ENCODE peak calls at places on chromosome 1, in four cellular contexts. M is A549, K is IMR-90, R is K562. D is an unnamed sample.

GRCh38 chr1:61282387-61282786 is 200.0 kb downstream of the NFIA start:
- DNase-seq in K (no peak), R (no peak), M (no peak), D (peak; percentile 13)

GRCh38 chr1:51605961-51606723 is 10.8 kb upstream of the OSBPL9 start:
- DNase-seq in R (no peak), M (peak; percentile 16), K (no peak), D (no peak)

GRCh38 chr1:27299385-27300252 is 22.3 kb upstream of the TMEM222 start:
- DNase-seq in R (no peak), M (peak; percentile 75), K (peak; percentile 100), D (peak; percentile 53)

GRCh38 chr1:80083892-80084291 is 1077.4 kb upstream of the ADGRL4 start:
- DNase-seq in R (no peak), M (peak; percentile 20), K (no peak), D (peak; percentile 0)

GRCh38 chr1:43979528-43980254 is 681 bp downstream of the B4GALT2 start:
- DNase-seq in R (peak; percentile 87), M (peak; percentile 33), K (peak; percentile 41), D (peak; percentile 37)

GRCh38 chr1:24554714-24555113 is 1.2 kb upstream of the NCMAP start:
- DNase-seq in M (no peak), K (no peak), R (no peak), D (no peak)

GRCh38 chr1:163071381-163072255 is 2.5 kb downstream of the RGS4 start:
- DNase-seq in R (peak; percentile 61), M (peak; percentile 56), K (peak; percentile 91), D (peak; percentile 30)

GRCh38 chr1:196309386-196309785 is 298.9 kb downstream of the KCNT2 start:
- DNase-seq in K (peak; percentile 68), R (no peak), M (peak; percentile 42), D (peak; percentile 3)

GRCh38 chr1:156014829-156015228 is 5.9 kb downstream of the SSR2 start:
- DNase-seq in R (no peak), M (no peak), K (no peak), D (no peak)

GRCh38 chr1:167472729-167473529 is 45.4 kb downstream of the CD247 start:
- DNase-seq in R (peak; percentile 14), M (no peak), K (no peak), D (no peak)

GRCh38 chr1:10168912-10169514 is 41.4 kb upstream of the KIF1B start:
- DNase-seq in K (no peak), R (no peak), M (no peak), D (no peak)

DNA sequence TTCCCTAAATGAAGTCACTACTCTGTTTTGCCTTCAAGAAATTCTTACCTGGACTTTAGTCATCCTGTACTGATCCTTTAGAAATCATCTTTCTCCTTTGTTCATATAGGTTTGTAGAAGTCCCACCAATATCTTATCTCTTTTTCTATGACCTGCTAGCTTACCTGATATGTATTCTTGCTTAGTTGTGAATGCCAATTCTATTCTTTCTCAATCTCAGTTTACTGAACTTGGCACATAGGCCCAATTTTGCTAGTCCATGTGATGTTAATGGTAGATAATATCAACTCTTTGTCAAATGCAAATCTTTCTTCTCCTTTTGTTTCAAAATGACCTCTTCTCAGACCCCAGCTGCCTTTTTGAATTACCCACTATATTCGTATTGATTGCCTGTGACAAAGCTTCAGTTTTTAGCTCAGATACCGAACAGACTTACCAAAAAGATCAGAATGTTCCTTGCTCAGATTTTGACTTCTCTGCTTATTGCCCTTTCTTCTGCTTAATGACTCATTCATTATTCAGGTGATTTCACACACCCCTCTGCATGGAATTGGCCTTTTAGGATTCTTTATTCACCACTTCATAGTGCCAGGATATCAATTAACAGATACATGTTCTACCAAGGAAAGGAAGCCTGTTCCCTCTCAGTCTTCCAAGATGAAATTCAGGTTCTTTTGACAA is 20.6 kb downstream of the IPO9 start:
- DNase-seq in K (no peak), M (no peak), R (no peak), D (no peak)
- TF ChIP-seq MAZ in K (no peak), M (no peak), R (no peak), D (no peak)

DNA sequence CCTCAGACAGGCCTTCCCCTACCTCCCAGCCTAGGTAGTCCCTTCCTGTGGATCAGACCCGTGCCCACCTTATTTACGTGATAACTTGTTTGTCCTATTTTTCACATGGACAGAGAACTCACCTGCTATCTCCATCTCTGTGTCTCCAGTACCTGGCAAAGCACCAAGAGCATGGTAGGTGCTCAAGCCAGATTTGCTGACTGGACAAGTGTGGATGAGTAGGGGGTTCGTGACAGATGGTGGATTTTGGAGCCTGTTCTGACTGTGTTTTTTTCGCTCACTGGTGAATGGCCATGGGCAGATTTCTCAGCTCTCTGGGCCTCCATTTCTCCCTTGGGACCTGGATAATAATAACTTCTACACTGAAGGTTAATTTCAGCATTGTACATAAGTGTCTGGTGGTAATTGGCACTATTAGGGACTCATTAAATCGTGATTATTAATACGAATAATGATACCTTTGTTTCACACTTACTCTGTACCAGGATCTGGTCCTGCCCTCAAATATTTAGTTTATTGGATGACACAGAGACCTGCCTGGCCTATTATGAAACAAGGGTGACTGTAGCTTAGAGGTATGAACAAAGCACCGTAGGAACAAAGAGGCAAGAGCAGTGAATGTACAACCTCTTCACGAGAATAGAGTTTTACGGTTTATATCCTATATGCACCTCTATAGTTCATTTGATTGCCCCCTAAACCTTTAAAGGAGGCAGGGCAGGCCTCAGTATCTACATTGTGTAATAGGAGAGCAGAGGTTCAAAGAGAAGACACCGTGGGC is 24.5 kb upstream of the SLC26A9 start:
- DNase-seq in R (no peak), K (peak; percentile 26), M (no peak), D (no peak)
- TF ChIP-seq MAZ in R (no peak), K (no peak), M (no peak), D (no peak)

DNA sequence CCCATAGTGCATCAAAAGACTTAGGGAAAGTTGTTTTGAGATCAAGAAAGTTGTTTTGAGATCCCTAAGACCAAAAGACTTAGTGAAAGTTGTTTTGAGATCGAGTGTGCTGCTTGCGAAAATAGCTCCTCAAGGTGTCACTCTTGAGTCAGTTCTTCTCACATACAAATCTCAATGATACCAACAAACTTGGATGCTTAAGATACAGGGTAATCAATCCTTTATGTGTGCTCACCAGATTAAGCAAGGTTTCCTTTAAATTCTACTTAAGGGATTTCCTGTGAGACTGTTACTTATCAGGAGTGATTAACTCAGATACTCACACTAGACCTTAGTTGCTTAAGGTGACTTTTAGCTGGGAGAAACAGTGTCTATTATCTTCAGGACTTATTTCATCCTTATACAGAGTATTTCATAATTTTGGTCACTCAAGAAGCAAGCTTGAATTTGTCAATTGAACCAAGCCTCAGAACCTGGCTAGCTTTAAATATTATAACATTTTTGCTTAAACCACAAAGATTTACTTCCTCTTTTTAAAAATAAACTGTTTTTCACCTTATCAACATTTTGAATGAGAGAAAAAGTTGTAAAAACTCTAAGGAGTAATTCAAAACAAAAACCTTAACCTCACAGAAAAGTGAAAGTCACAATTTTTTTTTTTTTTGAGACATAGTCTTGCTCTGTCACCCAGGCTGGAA is 8.0 kb upstream of the RLF start:
- DNase-seq in K (peak; percentile 77), M (peak; percentile 61), R (peak; percentile 25), D (peak; percentile 32)
- TF ChIP-seq MAZ in K (no peak), M (no peak), R (no peak), D (no peak)

GRCh38 chr1:75133754-75134655 is at the start of gene LHX8:
- DNase-seq in R (no peak), K (no peak), M (peak; percentile 20), D (no peak)
- TF ChIP-seq MAZ in R (no peak), K (no peak), M (no peak), D (no peak)

GRCh38 chr1:63921357-63921756 is 147.5 kb downstream of the ROR1 start:
- DNase-seq in K (no peak), R (no peak), M (no peak), D (no peak)

GRCh38 chr1:63922848-63923247 is 149.0 kb downstream of the ROR1 start:
- DNase-seq in M (no peak), R (no peak), K (no peak), D (no peak)

GRCh38 chr1:63918395-63918945 is 144.7 kb downstream of the ROR1 start:
- DNase-seq in K (no peak), M (no peak), R (no peak), D (no peak)

GRCh38 chr1:63917571-63918394 is 144.0 kb downstream of the ROR1 start:
- DNase-seq in M (peak; percentile 51), R (peak; percentile 55), K (peak; percentile 21), D (peak; percentile 4)

GRCh38 chr1:63920154-63921117 is 146.6 kb downstream of the ROR1 start:
- DNase-seq in M (peak; percentile 80), K (peak; percentile 89), R (no peak), D (no peak)
- TF ChIP-seq MAZ in M (no peak), K (no peak), R (no peak), D (no peak)